ENCODE peak calls at places on chromosomes 3 and 15, in four cellular contexts. C is ovary; S is T-cell; F is stimulated activated effector memory CD8-positive, alpha-beta T cell treated with anti-CD3 and anti-CD28 coated beads, Interleukin-12 subunit alpha, Interleukin-12 subunit beta, amount 100 ng/mL, for 72 hours. X is an unnamed sample.

GRCh38 chr3:131526801-131527347 is 24.1 kb upstream of the MRPL3 start:
- DNase-seq in C (peak; percentile 69), F (no peak), S (no peak), X (no peak)

GRCh38 chr3:128269796-128270195 is 116.5 kb downstream of the EEFSEC start:
- DNase-seq in C (no peak), S (no peak), F (no peak), X (no peak)

GRCh38 chr15:101615986-101616848 is 36.0 kb downstream of the TM2D3 start:
- DNase-seq in S (no peak), C (peak; percentile 88), F (no peak), X (no peak)

GRCh38 chr15:99511529-99511864 is 54.3 kb upstream of the MEF2A start:
- DNase-seq in F (no peak), S (no peak), C (no peak), X (no peak)

GRCh38 chr3:105233056-105233455 is 133.7 kb upstream of the ALCAM start:
- DNase-seq in C (no peak), F (no peak), S (no peak), X (no peak)

GRCh38 chr3:78660958-78661357 is 1106.8 kb downstream of the ROBO1 start:
- DNase-seq in C (no peak), F (no peak), S (no peak), X (no peak)

GRCh38 chr15:90059208-90059985 is 42.9 kb downstream of the IDH2 start:
- DNase-seq in C (no peak), S (peak; percentile 70), F (peak; percentile 46), X (peak; percentile 28)

GRCh38 chr3:196169836-196170240 is 41.4 kb downstream of the ZDHHC19 start:
- DNase-seq in F (no peak), C (no peak), S (no peak), X (no peak)

GRCh38 chr3:139120336-139120971 is 75.8 kb upstream of the PRR23C start:
- DNase-seq in F (no peak), S (no peak), C (no peak), X (no peak)

GRCh38 chr15:80864666-80865065 is 85.5 kb downstream of the CEMIP start:
- DNase-seq in F (no peak), S (no peak), C (no peak), X (no peak)

GRCh38 chr3:189787622-189788021 is 156.4 kb downstream of the TP63 start:
- DNase-seq in C (no peak), S (no peak), F (no peak), X (no peak)

GRCh38 chr3:120497813-120498212 is 47.0 kb upstream of the FSTL1 start:
- DNase-seq in F (no peak), S (no peak), C (no peak), X (no peak)

GRCh38 chr3:50502584-50503423 is 630 bp downstream of the CACNA2D2 start:
- DNase-seq in F (no peak), C (peak; percentile 47), S (no peak), X (no peak)

GRCh38 chr15:31459011-31459748 is 132.5 kb downstream of the KLF13 start:
- DNase-seq in F (no peak), C (no peak), S (no peak), X (no peak)

GRCh38 chr15:71792521-71792920 is 17.8 kb upstream of the NR2E3 start:
- DNase-seq in C (no peak), F (no peak), S (no peak), X (no peak)

GRCh38 chr3:45509038-45509767 is 85.3 kb upstream of the LIMD1 start:
- DNase-seq in F (no peak), C (no peak), S (no peak), X (no peak)

GRCh38 chr3:5305681-5305983 is 118.1 kb downstream of the EDEM1 start:
- DNase-seq in C (no peak), F (no peak), S (no peak), X (no peak)

GRCh38 chr15:62739507-62739906 is 303.0 kb upstream of the TPM1 start:
- DNase-seq in C (no peak), F (no peak), S (no peak), X (no peak)

GRCh38 chr15:63430766-63431451 is 49.3 kb upstream of the CA12 start:
- DNase-seq in F (no peak), C (no peak), S (no peak), X (no peak)

GRCh38 chr3:58013973-58014649 is 5.9 kb downstream of the FLNB start:
- DNase-seq in C (peak; percentile 77), F (no peak), S (no peak), X (no peak)

GRCh38 chr15:85047271-85047948 is 65.8 kb downstream of the PDE8A start:
- DNase-seq in S (no peak), C (peak; percentile 42), F (no peak), X (no peak)

GRCh38 chr3:105066106-105066839 is 300.4 kb upstream of the ALCAM start:
- DNase-seq in F (no peak), S (no peak), C (no peak), X (no peak)

GRCh38 chr3:132354916-132355702 is 37.9 kb downstream of the ACP3 start:
- DNase-seq in F (no peak), C (no peak), S (no peak), X (no peak)

GRCh38 chr3:185215873-185216586 is 37.8 kb downstream of the EHHADH start:
- DNase-seq in F (no peak), C (no peak), S (no peak), X (no peak)

GRCh38 chr15:52318729-52319500 is 23.3 kb upstream of the MYO5C start:
- DNase-seq in C (no peak), S (no peak), F (no peak), X (no peak)

GRCh38 chr3:126389112-126389791 is 5.5 kb upstream of the CFAP100 start:
- DNase-seq in F (peak; percentile 9), C (peak; percentile 92), S (no peak), X (no peak)

GRCh38 chr3:45968706-45969105 is 25.4 kb downstream of the CXCR6 start:
- DNase-seq in F (no peak), S (no peak), C (no peak), X (no peak)

GRCh38 chr15:39506146-39506545 is 74.7 kb upstream of the THBS1 start:
- DNase-seq in C (no peak), S (no peak), F (no peak), X (no peak)

GRCh38 chr3:59388555-59389280 is 338.9 kb upstream of the CFAP20DC start:
- DNase-seq in S (no peak), F (no peak), C (no peak), X (no peak)

GRCh38 chr3:51712020-51712385 is 5.1 kb downstream of the GRM2 start:
- DNase-seq in S (no peak), C (no peak), F (no peak), X (no peak)

GRCh38 chr3:39208463-39209055 is 16.2 kb upstream of the XIRP1 start:
- DNase-seq in F (no peak), C (no peak), S (no peak), X (peak; percentile 28)

GRCh38 chr3:118347781-118348557 is 686.7 kb downstream of the IGSF11 start:
- DNase-seq in S (no peak), F (no peak), C (no peak), X (no peak)

GRCh38 chr3:187799942-187800637 is 54.8 kb upstream of the BCL6 start:
- DNase-seq in C (no peak), S (no peak), F (no peak), X (no peak)